ENCODE peak calls at places on chromosomes 6 and 20, in nine cellular contexts. Q is aorta, Y is adrenal gland, S is spleen, O is endodermal cell, P is AG04450, B is thoracic aorta, H is cardiac muscle cell, N is Peyer's patch. E is an unnamed sample.

GRCh38 chr6:41713161-41713649 is 22.2 kb downstream of the TFEB start:
- DNase-seq in Y (peak; percentile 80), H (no peak), S (no peak), B (no peak), O (no peak), Q (peak; percentile 65), P (no peak), N (no peak), E (peak; percentile 71)

GRCh38 chr6:148997863-148998262 is 251.0 kb downstream of the UST start:
- DNase-seq in B (no peak), N (no peak), P (no peak), O (no peak), H (no peak), Q (no peak), S (no peak), Y (no peak), E (no peak)

GRCh38 chr6:3228046-3228671 is 706 bp upstream of the TUBB2B start:
- DNase-seq in N (no peak), B (no peak), S (peak; percentile 77), Y (no peak), O (peak; percentile 94), H (no peak), Q (no peak), P (no peak), E (no peak)

GRCh38 chr6:16163066-16163465 is 34.2 kb downstream of the MYLIP start:
- DNase-seq in O (no peak), Q (no peak), P (no peak), B (no peak), S (no peak), N (no peak), H (no peak), Y (no peak), E (no peak)

GRCh38 chr6:2157441-2158127 is 87.8 kb downstream of the GMDS start:
- DNase-seq in B (no peak), Y (no peak), P (peak; percentile 67), N (no peak), Q (no peak), O (no peak), S (no peak), H (no peak), E (peak; percentile 1)

GRCh38 chr6:41785689-41786450 is 1.6 kb upstream of the TOMM6 start:
- DNase-seq in Q (peak; percentile 59), O (no peak), P (no peak), Y (peak; percentile 63), N (no peak), B (no peak), S (no peak), H (no peak), E (peak; percentile 9)

GRCh38 chr6:156718647-156719394 is 58.4 kb upstream of the ARID1B start:
- DNase-seq in H (no peak), P (no peak), N (no peak), Q (peak; percentile 89), O (no peak), S (no peak), Y (peak; percentile 81), B (peak; percentile 37), E (peak; percentile 84)

GRCh38 chr6:107668826-107669474 is 155.2 kb downstream of the SCML4 start:
- DNase-seq in Y (no peak), H (no peak), P (no peak), B (no peak), N (no peak), O (no peak), S (peak; percentile 85), Q (no peak), E (no peak)

GRCh38 chr6:38822963-38823362 is 107.9 kb downstream of the DNAH8 start:
- DNase-seq in P (no peak), H (no peak), Y (no peak), Q (no peak), O (no peak), S (no peak), N (no peak), B (no peak), E (no peak)

GRCh38 chr6:53916804-53917463 is 122.1 kb downstream of the LRRC1 start:
- DNase-seq in B (no peak), Y (no peak), H (no peak), P (no peak), O (no peak), S (no peak), Q (no peak), N (no peak), E (no peak)

GRCh38 chr6:66161546-66162108 is 454.6 kb upstream of the EYS start:
- DNase-seq in Q (no peak), P (no peak), Y (no peak), S (no peak), N (no peak), B (no peak), H (no peak), O (no peak), E (no peak)

GRCh38 chr20:24979036-24979960 is 13.3 kb downstream of the APMAP start:
- DNase-seq in H (no peak), N (no peak), B (no peak), P (no peak), O (peak; percentile 7), S (peak; percentile 54), Y (no peak), Q (no peak), E (no peak)

GRCh38 chr6:2531426-2532208 is 219.1 kb downstream of the MYLK4 start:
- DNase-seq in H (no peak), N (no peak), Q (no peak), Y (no peak), O (no peak), P (peak; percentile 78), S (no peak), B (no peak), E (peak; percentile 73)

GRCh38 chr20:47024461-47024937 is 129.9 kb downstream of the EYA2 start:
- DNase-seq in B (no peak), Y (no peak), N (no peak), Q (no peak), P (peak; percentile 61), O (no peak), H (no peak), S (no peak), E (peak; percentile 32)

GRCh38 chr20:2742934-2743559 is 50.5 kb downstream of the EBF4 start:
- DNase-seq in P (peak; percentile 15), Y (peak; percentile 68), S (peak; percentile 86), H (peak; percentile 85), O (peak; percentile 95), B (no peak), Q (peak; percentile 65), N (no peak), E (peak; percentile 49)

DNA sequence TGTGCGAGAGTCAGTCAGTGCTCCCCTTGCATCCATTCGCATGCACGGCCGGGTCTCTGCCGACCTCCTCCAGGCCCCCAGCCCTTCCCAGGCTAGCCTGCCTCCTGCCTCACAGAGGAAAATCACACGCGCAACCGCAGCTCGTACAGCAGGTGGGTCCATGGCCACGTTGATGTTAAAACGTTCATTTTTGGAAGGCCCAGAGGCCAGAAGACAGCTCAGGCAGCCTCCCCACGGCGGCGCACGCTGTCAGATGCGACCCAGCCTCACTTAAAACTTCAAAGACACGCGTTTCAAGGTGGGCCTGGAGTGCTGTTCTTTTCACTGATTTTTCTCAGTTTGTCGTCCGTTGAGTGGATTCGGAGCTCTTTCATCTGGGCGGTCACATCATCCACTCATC is 276.5 kb downstream of the SMOC2 start:
- DNase-seq in B (no peak), Q (no peak), O (no peak), H (no peak), S (no peak), Y (no peak), N (no peak), P (no peak), E (no peak)
- H3K9me3 ChIP-seq in B (no peaks in the 10 kb centered on the region), Q (no peaks in the 10 kb centered on the region), O (peaks cover 10% of the 10 kb centered on the region), H (no peaks in the 10 kb centered on the region), S (no peaks in the 10 kb centered on the region), Y (no peaks in the 10 kb centered on the region), N (no peaks in the 10 kb centered on the region), P (peaks cover 61% of the 10 kb centered on the region), E (no peaks in the 10 kb centered on the region)

GRCh38 chr20:39909447-39909846 is 779.6 kb downstream of the MAFB start:
- DNase-seq in P (no peak), Y (peak; percentile 78), N (no peak), S (peak; percentile 64), Q (peak; percentile 65), H (no peak), B (no peak), O (no peak), E (no peak)
- H3K9me3 ChIP-seq in P (no peaks in the 10 kb centered on the region), Y (no peaks in the 10 kb centered on the region), N (no peaks in the 10 kb centered on the region), S (no peaks in the 10 kb centered on the region), Q (no peaks in the 10 kb centered on the region), H (no peaks in the 10 kb centered on the region), B (no peaks in the 10 kb centered on the region), O (no peaks in the 10 kb centered on the region), E (no peaks in the 10 kb centered on the region)

GRCh38 chr6:164832410-164832809 is 477.0 kb downstream of the C6orf118 start:
- DNase-seq in S (no peak), P (no peak), B (no peak), H (no peak), O (no peak), N (no peak), Y (no peak), Q (no peak), E (no peak)
- H3K9me3 ChIP-seq in S (peaks cover 9% of the 10 kb centered on the region), P (peaks cover 28% of the 10 kb centered on the region), B (no peaks in the 10 kb centered on the region), H (no peaks in the 10 kb centered on the region), O (no peaks in the 10 kb centered on the region), N (no peaks in the 10 kb centered on the region), Y (no peaks in the 10 kb centered on the region), Q (peaks cover 2% of the 10 kb centered on the region), E (no peaks in the 10 kb centered on the region)

GRCh38 chr20:49281059-49281912 is 3.4 kb upstream of the ZNFX1 start:
- DNase-seq in H (no peak), Q (no peak), Y (no peak), S (no peak), B (no peak), P (no peak), N (no peak), O (peak; percentile 84), E (peak; percentile 58)
- H3K9me3 ChIP-seq in H (no peaks in the 10 kb centered on the region), Q (peaks cover 4% of the 10 kb centered on the region), Y (peaks cover 25% of the 10 kb centered on the region), S (peaks cover 65% of the 10 kb centered on the region), B (peaks cover 16% of the 10 kb centered on the region), P (peaks cover 42% of the 10 kb centered on the region), N (peaks cover 33% of the 10 kb centered on the region), O (peaks cover 48% of the 10 kb centered on the region), E (peaks cover 3% of the 10 kb centered on the region)

E was measured in MG63.